ENCODE peak calls at places on chromosome 22, in nine cellular contexts. J, T, B, F, L, G, H, K and Y are unnamed samples. For H3K4me1, the result is how much of the 10 kb centered on the place peaks cover.

GRCh38 chr22:25038771-25039170 is 86.3 kb downstream of the KIAA1671 start:
- DNase-seq in J (no peak), T (no peak), B (no peak), F (no peak), L (no peak), G (no peak), H (no peak), K (no peak), Y (no peak)

GRCh38 chr22:30573594-30574094 is 821 bp downstream of the GAL3ST1 start:
- DNase-seq in J (peak), T (no peak), B (no peak), F (no peak), L (no peak), G (peak), H (no peak), K (no peak), Y (no peak)

GRCh38 chr22:41417622-41418390 is 28.8 kb downstream of the TOB2 start:
- DNase-seq in J (peak), T (peak), B (peak), F (peak), L (peak), G (peak), H (peak), K (peak), Y (peak)

GRCh38 chr22:28885939-28886338 is 2.6 kb downstream of the ZNRF3 start:
- DNase-seq in J (peak), T (peak), B (no peak), F (no peak), L (no peak), G (peak), H (no peak), K (no peak), Y (no peak)

GRCh38 chr22:50677493-50678217 is 5.0 kb downstream of the SHANK3 start:
- DNase-seq in J (no peak), T (peak), B (peak), F (no peak), L (no peak), G (peak), H (no peak), K (no peak), Y (no peak)

GRCh38 chr22:43317252-43317651 is 25.9 kb downstream of the SCUBE1 start:
- DNase-seq in J (no peak), T (no peak), B (no peak), F (no peak), L (no peak), G (no peak), H (no peak), K (no peak), Y (no peak)

GRCh38 chr22:43211941-43212433 is 25.1 kb upstream of the TTLL12 start:
- DNase-seq in J (no peak), T (no peak), B (no peak), F (no peak), L (no peak), G (no peak), H (no peak), K (no peak), Y (no peak)

GRCh38 chr22:29380032-29380781 is 8.2 kb downstream of the AP1B1 start:
- DNase-seq in J (no peak), T (no peak), B (no peak), F (no peak), L (no peak), G (no peak), H (no peak), K (no peak), Y (no peak)

GRCh38 chr22:24498826-24499225 is 3.7 kb downstream of the UPB1 start:
- DNase-seq in J (no peak), T (no peak), B (peak), F (no peak), L (no peak), G (no peak), H (no peak), K (no peak), Y (no peak)

GRCh38 chr22:49807780-49808708 is 19.6 kb downstream of the BRD1 start:
- DNase-seq in J (no peak), T (no peak), B (no peak), F (no peak), L (no peak), G (no peak), H (no peak), K (no peak), Y (no peak)

GRCh38 chr22:43182726-43183125 is 4.2 kb downstream of the TTLL12 start:
- DNase-seq in J (no peak), T (no peak), B (peak), F (no peak), L (no peak), G (no peak), H (no peak), K (no peak), Y (no peak)

GRCh38 chr22:44680058-44680457 is 21.9 kb upstream of the PRR5 start:
- DNase-seq in J (no peak), T (no peak), B (no peak), F (no peak), L (no peak), G (no peak), H (no peak), K (no peak), Y (no peak)

GRCh38 chr22:44678245-44678979 is 23.6 kb upstream of the PRR5 start:
- DNase-seq in J (no peak), T (no peak), B (no peak), F (no peak), L (no peak), G (no peak), H (no peak), K (no peak), Y (no peak)

GRCh38 chr22:44677299-44678244 is 24.4 kb upstream of the PRR5 start:
- DNase-seq in J (no peak), T (no peak), B (peak), F (no peak), L (no peak), G (no peak), H (no peak), K (no peak), Y (no peak)

GRCh38 chr22:44680481-44680894 is 21.5 kb upstream of the PRR5 start:
- DNase-seq in J (no peak), T (no peak), B (no peak), F (no peak), L (no peak), G (no peak), H (no peak), K (no peak), Y (no peak)

GRCh38 chr22:44678980-44679647 is 22.9 kb upstream of the PRR5 start:
- DNase-seq in J (no peak), T (no peak), B (no peak), F (no peak), L (no peak), G (no peak), H (no peak), K (no peak), Y (no peak)
- H3K4me1 ChIP-seq in J (under half), T (under half), B (under half), F (under half), L (under half), G (under half), H (under half), K (under half), Y (under half)

GRCh38 chr22:17370766-17371181 is 1.5 kb downstream of the CECR2 start:
- DNase-seq in J (no peak), T (no peak), B (no peak), F (no peak), L (no peak), G (no peak), H (no peak), K (no peak), Y (no peak)

GRCh38 chr22:17370036-17370765 is 941 bp downstream of the CECR2 start:
- DNase-seq in J (no peak), T (peak), B (peak), F (no peak), L (peak), G (no peak), H (peak), K (peak), Y (no peak)

GRCh38 chr22:17368144-17368726 is 1.0 kb upstream of the CECR2 start:
- DNase-seq in J (no peak), T (peak), B (no peak), F (no peak), L (no peak), G (no peak), H (no peak), K (no peak), Y (no peak)

GRCh38 chr22:17368727-17369552 is at the start of gene CECR2:
- DNase-seq in J (peak), T (peak), B (peak), F (peak), L (peak), G (no peak), H (peak), K (peak), Y (peak)

DNA sequence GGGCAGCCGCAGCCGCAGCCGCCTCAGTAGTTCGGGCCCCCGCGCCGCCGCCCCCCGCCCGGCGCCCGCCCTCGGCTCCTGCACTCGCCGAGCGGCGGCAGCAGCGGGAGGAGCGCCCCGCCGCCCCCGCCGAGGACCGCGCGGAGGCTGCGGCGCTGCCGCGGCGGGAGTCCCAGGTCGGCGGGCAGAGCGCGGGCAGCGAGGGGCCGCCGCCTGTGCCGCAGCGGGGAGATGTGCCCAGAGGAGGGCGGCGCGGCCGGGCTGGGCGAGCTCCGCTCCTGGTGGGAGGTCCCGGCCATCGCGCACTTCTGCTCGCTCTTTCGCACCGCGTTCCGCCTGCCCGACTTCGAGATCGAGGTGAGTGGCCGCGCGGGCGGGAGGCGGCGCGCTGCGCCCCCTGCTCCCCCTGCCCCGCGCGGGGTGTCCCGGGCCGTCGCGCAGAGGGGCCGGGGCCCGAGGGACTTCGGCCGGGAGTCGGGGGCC is 334 bp downstream of the CECR2 start:
- DNase-seq in J (peak), T (peak), B (peak), F (no peak), L (peak), G (no peak), H (peak), K (peak), Y (no peak)
- H3K4me3 ChIP-seq in J (peak), T (peak), B (peak), F (peak), L (peak), G (peak), H (peak), K (peak), Y (peak)

GRCh38 chr22:36470994-36471331 is 10.5 kb downstream of the TXN2 start:
- DNase-seq in J (no peak), T (no peak), B (no peak), F (no peak), L (no peak), G (no peak), H (no peak), K (no peak), Y (no peak)
- TF ChIP-seq POLR2A in J (no peak), T (no peak), B (no peak), F (no peak), L (peak), G (no peak), H (no peak), K (no peak), Y (no peak)

GRCh38 chr22:36037102-36037758 is 8.6 kb upstream of the RBFOX2 start:
- DNase-seq in J (no peak), T (no peak), B (no peak), F (no peak), L (no peak), G (no peak), H (no peak), K (peak), Y (no peak)
- H3K4me1 ChIP-seq in J (under half), T (under half), B (under half), F (under half), L (under half), G (under half), H (under half), K (under half), Y (under half)

GRCh38 chr22:45970709-45971388 is 6.1 kb downstream of the WNT7B start:
- DNase-seq in J (no peak), T (no peak), B (no peak), F (no peak), L (no peak), G (no peak), H (no peak), K (no peak), Y (no peak)

GRCh38 chr22:45974498-45974897 is 2.5 kb downstream of the WNT7B start:
- DNase-seq in J (no peak), T (no peak), B (no peak), F (peak), L (no peak), G (no peak), H (no peak), K (no peak), Y (no peak)

GRCh38 chr22:45971389-45972028 is 5.5 kb downstream of the WNT7B start:
- DNase-seq in J (no peak), T (no peak), B (no peak), F (no peak), L (no peak), G (no peak), H (no peak), K (no peak), Y (no peak)

GRCh38 chr22:45972868-45973212 is 4.1 kb downstream of the WNT7B start:
- DNase-seq in J (no peak), T (no peak), B (no peak), F (no peak), L (no peak), G (no peak), H (no peak), K (no peak), Y (no peak)

DNA sequence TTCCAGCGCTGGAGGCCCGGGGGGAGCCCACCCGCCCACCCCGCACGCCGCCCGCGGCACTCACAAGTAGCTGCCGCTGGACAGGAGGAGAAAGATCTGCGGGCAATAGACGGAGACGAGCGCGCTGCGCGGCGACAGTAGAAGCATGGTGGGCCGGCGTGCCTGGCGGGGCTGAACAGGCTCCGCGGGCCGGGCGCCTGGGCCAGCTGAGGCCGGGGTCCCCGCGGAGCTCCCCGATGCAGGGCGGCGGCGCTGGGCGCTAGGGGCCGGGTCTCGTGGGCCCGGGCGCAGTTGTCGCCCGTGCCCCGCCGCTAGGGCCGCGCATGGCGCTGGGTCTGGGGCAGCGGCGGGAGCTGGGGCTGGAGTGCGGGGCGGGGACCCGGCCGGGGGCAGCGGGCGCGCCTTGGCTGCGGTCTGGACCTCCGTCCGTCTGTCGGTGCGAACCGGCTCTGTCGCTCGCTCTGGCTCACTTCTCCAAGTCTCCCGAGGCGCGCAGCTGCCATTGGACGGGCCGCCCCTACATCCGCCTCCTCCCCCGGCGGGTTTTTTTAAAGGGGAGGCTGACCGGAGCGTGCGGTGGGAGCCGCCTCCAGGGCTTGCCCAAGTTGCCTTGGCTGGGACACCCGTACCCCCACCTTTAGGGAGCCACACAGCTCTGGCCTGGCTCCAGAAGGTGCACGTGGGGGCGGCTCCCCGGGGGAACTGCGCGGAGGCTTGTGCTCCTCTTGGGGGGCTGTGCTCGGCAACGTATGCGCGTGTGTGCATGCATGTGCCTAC is 4.7 kb downstream of the WNT7B start:
- DNase-seq in J (no peak), T (no peak), B (no peak), F (no peak), L (no peak), G (no peak), H (no peak), K (no peak), Y (no peak)
- H3K4me3 ChIP-seq in J (peak), T (no peak), B (peak), F (no peak), L (no peak), G (no peak), H (no peak), K (no peak), Y (no peak)

DNA sequence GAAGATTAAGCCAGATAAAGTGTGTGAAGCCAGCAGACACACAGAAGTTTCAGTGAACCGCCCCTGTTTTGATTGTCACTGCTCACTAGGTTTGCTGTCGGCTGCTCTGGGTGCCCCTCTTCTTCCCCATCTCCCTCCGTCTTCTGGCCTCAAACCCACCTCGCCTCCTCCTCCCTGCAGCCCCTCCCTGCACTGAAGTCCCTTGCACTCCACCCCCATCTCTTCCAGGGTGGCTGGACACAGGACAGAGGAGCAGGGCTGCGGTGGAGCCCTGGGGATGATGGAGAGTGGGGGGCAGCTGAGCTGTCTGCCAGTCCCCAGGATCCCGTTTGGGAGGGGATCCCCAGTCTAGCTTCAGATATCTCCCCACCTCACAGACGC is 53.5 kb downstream of the CYTH4 start:
- DNase-seq in J (no peak), T (no peak), B (no peak), F (no peak), L (no peak), G (no peak), H (no peak), K (no peak), Y (no peak)
- TF ChIP-seq POLR2A in J (no peak), T (no peak), B (no peak), F (no peak), L (no peak), G (no peak), H (no peak), K (no peak), Y (no peak)